ENCODE peak calls at places on chromosomes 5 and 9, in seven cellular contexts. I is AG10803, G is WERI-Rb-1, Y is heart left ventricle, H is fibroblast of the aortic adventitia, J is cardiac muscle cell, W is mesenchymal stem cell. N is an unnamed sample.

GRCh38 chr9:89410709-89411111 is 87.2 kb downstream of the SEMA4D start:
- DNase-seq in I (no peak), G (peak), Y (no peak), H (no peak), J (no peak), W (no peak), N (no peak)

GRCh38 chr5:151598984-151599383 is 7.9 kb upstream of the FAT2 start:
- DNase-seq in I (peak), G (no peak), Y (no peak), H (no peak), J (peak), W (no peak), N (no peak)

GRCh38 chr5:71748360-71748759 is 29.3 kb downstream of the CARTPT start:
- DNase-seq in I (no peak), G (no peak), Y (peak), H (no peak), J (no peak), W (no peak), N (no peak)

GRCh38 chr5:123617561-123617960 is 105.6 kb downstream of the CSNK1G3 start:
- DNase-seq in I (no peak), G (no peak), Y (no peak), H (no peak), J (no peak), W (no peak), N (no peak)

GRCh38 chr9:109251080-109251775 is 69.6 kb downstream of the EPB41L4B start:
- DNase-seq in I (peak), G (no peak), Y (no peak), H (peak), J (peak), W (peak), N (no peak)

GRCh38 chr9:115133649-115134048 is 15.7 kb upstream of the TNC start:
- DNase-seq in I (peak), G (peak), Y (no peak), H (peak), J (peak), W (peak), N (no peak)

GRCh38 chr5:77008413-77008812 is 21.8 kb upstream of the AGGF1 start:
- DNase-seq in I (no peak), G (no peak), Y (no peak), H (no peak), J (no peak), W (no peak), N (no peak)

GRCh38 chr5:53041071-53041692 is 52.0 kb downstream of the ITGA2 start:
- DNase-seq in I (no peak), G (no peak), Y (no peak), H (peak), J (peak), W (peak), N (no peak)

GRCh38 chr9:131986576-131986975 is 93.1 kb downstream of the MED27 start:
- DNase-seq in I (no peak), G (no peak), Y (no peak), H (no peak), J (no peak), W (peak), N (no peak)

DNA sequence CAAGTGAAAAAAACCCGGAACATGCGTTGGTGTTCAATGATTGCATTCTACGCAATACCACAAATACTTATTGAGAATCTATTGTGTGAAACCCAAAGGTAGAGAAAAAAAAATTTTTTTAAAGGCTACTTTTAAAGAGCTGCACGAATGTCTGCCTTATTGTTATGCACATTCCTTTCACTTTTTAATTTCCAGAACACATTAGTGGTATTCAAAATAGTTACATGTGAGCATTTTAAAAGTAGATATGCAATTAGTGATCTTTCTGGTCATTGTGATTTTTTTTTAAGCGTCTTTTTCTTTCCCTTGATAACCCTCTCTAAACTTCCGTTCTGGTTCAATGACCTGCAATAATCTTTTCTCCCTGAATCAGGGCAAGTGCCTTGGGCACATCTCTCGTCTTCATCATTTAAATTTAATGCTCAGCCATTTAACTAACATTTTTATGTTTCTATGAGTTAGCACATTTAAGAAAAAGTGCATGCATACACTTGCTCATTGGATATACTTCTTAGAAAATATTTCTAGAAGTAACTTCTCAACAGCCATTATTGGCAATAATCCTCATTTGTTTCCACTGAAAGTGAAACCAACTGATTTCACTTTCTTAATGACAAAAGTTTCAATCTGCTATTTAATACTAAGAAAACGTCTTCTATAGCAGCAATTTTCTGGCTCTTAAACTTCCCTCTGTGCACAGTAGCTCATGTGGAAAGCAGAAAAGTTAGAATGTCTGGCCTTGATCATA is 80.3 kb downstream of the CDH6 start:
- DNase-seq in I (no peak), G (no peak), Y (no peak), H (no peak), J (no peak), W (no peak), N (no peak)
- H3K4me3 ChIP-seq in I (peak), G (no peak), Y (peak), H (peak), J (no peak), W (peak), N (no peak)

GRCh38 chr9:615756-616155 is 225.7 kb upstream of the DMRT1 start:
- DNase-seq in I (no peak), G (no peak), Y (no peak), H (no peak), J (no peak), W (no peak), N (no peak)

GRCh38 chr9:617441-618085 is 223.9 kb upstream of the DMRT1 start:
- DNase-seq in I (no peak), G (no peak), Y (no peak), H (peak), J (no peak), W (no peak), N (no peak)

GRCh38 chr9:614421-614820 is 227.1 kb upstream of the DMRT1 start:
- DNase-seq in I (peak), G (no peak), Y (peak), H (no peak), J (no peak), W (no peak), N (no peak)

GRCh38 chr9:616694-617093 is 224.8 kb upstream of the DMRT1 start:
- DNase-seq in I (no peak), G (no peak), Y (no peak), H (no peak), J (no peak), W (no peak), N (no peak)

GRCh38 chr9:613771-614347 is 227.6 kb upstream of the DMRT1 start:
- DNase-seq in I (peak), G (peak), Y (peak), H (peak), J (peak), W (peak), N (peak)
- H3K4me3 ChIP-seq in I (no peak), G (no peak), Y (no peak), H (no peak), J (no peak), W (no peak), N (no peak)

GRCh38 chr5:40045429-40045828 is 620.6 kb upstream of the DAB2 start:
- DNase-seq in I (no peak), G (no peak), Y (no peak), H (no peak), J (no peak), W (no peak), N (no peak)

GRCh38 chr5:40041452-40041851 is 616.7 kb upstream of the DAB2 start:
- DNase-seq in I (no peak), G (no peak), Y (no peak), H (no peak), J (no peak), W (no peak), N (no peak)

GRCh38 chr5:40043916-40044315 is 619.1 kb upstream of the DAB2 start:
- DNase-seq in I (no peak), G (no peak), Y (no peak), H (no peak), J (no peak), W (no peak), N (no peak)

DNA sequence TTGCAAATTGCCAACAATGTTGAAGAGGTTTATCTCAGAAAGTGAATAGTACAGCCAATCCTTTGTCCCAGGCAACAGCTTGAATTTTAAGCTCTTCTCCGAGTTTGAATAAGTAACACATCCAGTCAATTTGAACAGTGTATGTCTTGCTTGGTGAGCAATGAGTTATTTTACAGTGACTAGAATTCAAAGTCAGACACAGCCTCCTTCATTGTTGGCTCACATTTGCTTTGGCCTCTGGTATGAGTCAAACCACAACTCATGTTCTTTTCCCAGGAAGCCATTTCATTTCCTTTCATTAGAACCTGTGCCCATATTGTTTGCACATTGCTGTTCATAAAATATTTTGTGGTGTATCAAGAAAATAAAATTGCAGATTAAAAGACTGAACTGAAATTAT is 622.0 kb upstream of the DAB2 start:
- DNase-seq in I (peak), G (no peak), Y (no peak), H (peak), J (peak), W (no peak), N (no peak)
- H3K4me3 ChIP-seq in I (no peak), G (no peak), Y (no peak), H (no peak), J (no peak), W (no peak), N (no peak)

DNA sequence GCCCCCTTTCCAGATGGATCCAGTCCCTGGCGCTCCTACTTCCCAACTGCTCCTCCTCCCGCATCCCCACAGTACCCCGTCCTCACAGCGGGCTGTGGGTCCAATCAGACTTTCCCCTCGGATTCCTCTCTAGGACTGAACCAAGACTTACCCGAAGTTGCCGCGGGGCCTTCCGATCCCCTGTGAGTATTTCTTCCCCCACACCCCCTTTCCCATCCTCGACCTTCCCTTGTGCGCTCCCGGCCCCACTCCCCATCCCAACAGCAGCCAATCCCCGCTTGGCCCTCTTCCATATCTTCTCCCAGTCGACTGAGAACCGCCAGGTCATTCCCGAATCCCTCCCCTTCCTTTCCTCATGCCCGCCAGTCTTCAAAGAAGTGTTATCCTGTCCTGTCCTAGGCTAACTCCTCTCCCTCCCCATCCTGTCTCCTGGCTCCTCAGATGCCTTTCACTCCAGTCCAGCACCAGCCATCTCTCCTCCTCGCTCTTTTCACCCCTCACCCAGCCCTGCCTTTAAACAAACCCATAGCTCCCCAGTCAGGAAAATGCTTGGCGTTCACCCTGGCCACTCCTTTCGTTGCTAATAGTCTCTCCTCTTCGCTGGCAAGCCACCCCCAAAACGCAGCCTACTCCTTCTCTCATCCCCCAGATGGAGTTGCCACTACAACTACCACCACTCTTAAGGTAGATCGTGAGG is 646 bp downstream of the SWI5 start:
- DNase-seq in I (peak), G (no peak), Y (peak), H (peak), J (peak), W (peak), N (no peak)
- H3K4me3 ChIP-seq in I (peak), G (peak), Y (peak), H (peak), J (peak), W (peak), N (peak)

DNA sequence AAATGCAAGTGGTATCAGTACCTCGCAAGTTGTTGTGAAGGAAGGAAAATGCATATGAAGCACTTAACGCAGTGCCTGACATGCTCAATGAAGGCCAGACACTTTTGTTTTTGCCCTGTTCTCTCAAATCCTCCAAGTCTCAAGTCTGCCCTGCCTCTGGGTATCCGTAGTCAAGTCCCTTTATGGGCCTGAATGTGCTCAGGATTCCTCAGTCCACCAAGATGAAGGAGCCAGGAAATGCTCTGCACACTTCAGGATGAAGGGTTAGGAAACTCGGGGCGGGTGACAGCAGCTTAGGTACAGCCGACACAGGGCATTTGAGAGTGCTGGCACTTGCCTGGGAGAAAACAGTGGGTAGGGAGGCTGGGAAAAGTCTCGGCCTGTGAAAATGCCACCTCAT is 1.4 kb downstream of the ECSCR start:
- DNase-seq in I (no peak), G (no peak), Y (no peak), H (no peak), J (no peak), W (no peak), N (no peak)
- H3K4me3 ChIP-seq in I (no peak), G (no peak), Y (peak), H (no peak), J (no peak), W (no peak), N (no peak)

GRCh38 chr9:84140535-84141101 is 160.0 kb downstream of the RMI1 start:
- DNase-seq in I (no peak), G (no peak), Y (no peak), H (peak), J (peak), W (peak), N (no peak)
- H3K4me3 ChIP-seq in I (peak), G (no peak), Y (peak), H (peak), J (peak), W (peak), N (peak)